ENCODE peak calls at places on chromosomes 6 and 20, in six cellular contexts. One of them, this sample, is unnamed.

GRCh38 chr20:47035191-47035590 is 140.5 kb downstream of the EYA2 start:
- DNase-seq in heart right ventricle: no peak
- DNase-seq in RWPE1: no peak
- DNase-seq in omental fat pad: no peak
- DNase-seq in lower leg skin: no peak
- DNase-seq in AG10803: no peak
- DNase-seq in this sample: no peak

GRCh38 chr20:44073011-44073674 is 113.8 kb downstream of the JPH2 start:
- DNase-seq in heart right ventricle: no peak
- DNase-seq in RWPE1: no peak
- DNase-seq in omental fat pad: no peak
- DNase-seq in lower leg skin: no peak
- DNase-seq in AG10803: no peak
- DNase-seq in this sample: peak

GRCh38 chr20:54606384-54606783 is 131.0 kb downstream of the DOK5 start:
- DNase-seq in heart right ventricle: no peak
- DNase-seq in RWPE1: no peak
- DNase-seq in omental fat pad: no peak
- DNase-seq in lower leg skin: no peak
- DNase-seq in AG10803: no peak
- DNase-seq in this sample: no peak

GRCh38 chr6:134342211-134342610 is 24.3 kb upstream of the SGK1 start:
- DNase-seq in heart right ventricle: peak
- DNase-seq in RWPE1: no peak
- DNase-seq in omental fat pad: no peak
- DNase-seq in lower leg skin: no peak
- DNase-seq in AG10803: no peak
- DNase-seq in this sample: no peak

GRCh38 chr6:47428746-47429664 is 48.6 kb upstream of the CD2AP start:
- DNase-seq in heart right ventricle: no peak
- DNase-seq in RWPE1: no peak
- DNase-seq in omental fat pad: no peak
- DNase-seq in lower leg skin: no peak
- DNase-seq in AG10803: no peak
- DNase-seq in this sample: no peak

GRCh38 chr6:163463180-163463579 is 48.7 kb downstream of the QKI start:
- DNase-seq in heart right ventricle: no peak
- DNase-seq in RWPE1: no peak
- DNase-seq in omental fat pad: no peak
- DNase-seq in lower leg skin: no peak
- DNase-seq in AG10803: no peak
- DNase-seq in this sample: no peak

GRCh38 chr6:7566617-7567173 is 23.3 kb upstream of the SNRNP48 start:
- DNase-seq in heart right ventricle: no peak
- DNase-seq in RWPE1: no peak
- DNase-seq in omental fat pad: no peak
- DNase-seq in lower leg skin: no peak
- DNase-seq in AG10803: no peak
- DNase-seq in this sample: no peak

GRCh38 chr20:42359617-42360016 is 741.4 kb upstream of the CHD6 start:
- DNase-seq in heart right ventricle: no peak
- DNase-seq in RWPE1: no peak
- DNase-seq in omental fat pad: no peak
- DNase-seq in lower leg skin: no peak
- DNase-seq in AG10803: no peak
- DNase-seq in this sample: no peak

GRCh38 chr6:109083657-109084056 is 11.0 kb downstream of the SESN1 start:
- DNase-seq in heart right ventricle: no peak
- DNase-seq in RWPE1: no peak
- DNase-seq in omental fat pad: no peak
- DNase-seq in lower leg skin: no peak
- DNase-seq in AG10803: no peak
- DNase-seq in this sample: no peak

GRCh38 chr6:55886185-55886836 is 10.9 kb upstream of the BMP5 start:
- DNase-seq in heart right ventricle: no peak
- DNase-seq in RWPE1: no peak
- DNase-seq in omental fat pad: no peak
- DNase-seq in lower leg skin: no peak
- DNase-seq in AG10803: peak
- DNase-seq in this sample: no peak

GRCh38 chr20:50242863-50243609 is 52.4 kb downstream of the CEBPB start:
- DNase-seq in heart right ventricle: no peak
- DNase-seq in RWPE1: peak
- DNase-seq in omental fat pad: no peak
- DNase-seq in lower leg skin: no peak
- DNase-seq in AG10803: no peak
- DNase-seq in this sample: peak

GRCh38 chr6:166490671-166491500 is 95.6 kb downstream of the RAMACL start:
- DNase-seq in heart right ventricle: no peak
- DNase-seq in RWPE1: no peak
- DNase-seq in omental fat pad: no peak
- DNase-seq in lower leg skin: no peak
- DNase-seq in AG10803: no peak
- DNase-seq in this sample: peak

GRCh38 chr6:95240514-95240913 is 336.8 kb upstream of the MANEA start:
- DNase-seq in heart right ventricle: no peak
- DNase-seq in RWPE1: no peak
- DNase-seq in omental fat pad: no peak
- DNase-seq in lower leg skin: no peak
- DNase-seq in AG10803: no peak
- DNase-seq in this sample: no peak

GRCh38 chr6:46491201-46491788 is at the start of gene RCAN2:
- DNase-seq in heart right ventricle: peak
- DNase-seq in RWPE1: peak
- DNase-seq in omental fat pad: no peak
- DNase-seq in lower leg skin: peak
- DNase-seq in AG10803: peak
- DNase-seq in this sample: peak

GRCh38 chr6:42251500-42251899 is 33.8 kb upstream of the MRPS10 start:
- DNase-seq in heart right ventricle: no peak
- DNase-seq in RWPE1: no peak
- DNase-seq in omental fat pad: no peak
- DNase-seq in lower leg skin: no peak
- DNase-seq in AG10803: peak
- DNase-seq in this sample: no peak

GRCh38 chr20:24727795-24728194 is 221.3 kb upstream of the CST7 start:
- DNase-seq in heart right ventricle: no peak
- DNase-seq in RWPE1: no peak
- DNase-seq in omental fat pad: no peak
- DNase-seq in lower leg skin: no peak
- DNase-seq in AG10803: no peak
- DNase-seq in this sample: no peak

DNA sequence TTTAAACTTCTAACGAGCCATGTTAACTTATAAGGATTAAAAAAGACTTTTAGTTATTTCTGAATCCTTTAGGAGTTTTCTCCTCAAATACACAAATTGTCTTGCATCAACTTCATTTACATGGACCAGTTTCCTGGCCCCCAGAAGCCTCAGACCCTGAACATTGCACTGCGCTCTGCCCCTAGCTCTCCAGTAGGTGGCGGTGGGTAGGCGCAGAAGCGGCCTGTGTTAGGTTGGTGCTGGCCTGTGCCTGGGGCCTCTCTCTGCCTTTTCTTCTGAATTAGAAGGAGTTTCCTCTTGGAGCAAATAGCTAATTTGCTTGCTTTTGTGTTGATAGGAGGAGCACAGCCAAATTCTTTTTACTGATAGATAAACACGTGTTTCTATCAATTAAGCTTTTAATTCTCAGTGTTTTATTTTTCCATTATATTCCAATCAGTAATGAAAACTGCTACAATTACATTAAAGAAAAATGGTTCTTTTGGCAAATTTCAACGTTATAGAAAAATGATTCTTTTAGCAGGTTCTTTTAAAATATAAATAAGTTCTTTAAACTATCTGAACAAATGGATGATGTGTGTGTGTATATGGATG is 44.4 kb downstream of the DTD1 start:
- DNase-seq in heart right ventricle: peak
- DNase-seq in RWPE1: peak
- DNase-seq in omental fat pad: no peak
- DNase-seq in lower leg skin: peak
- DNase-seq in AG10803: peak
- DNase-seq in this sample: peak
- TF ChIP-seq CTCF in heart right ventricle: peak
- TF ChIP-seq CTCF in RWPE1: peak
- TF ChIP-seq CTCF in omental fat pad: no peak
- TF ChIP-seq CTCF in lower leg skin: no peak
- TF ChIP-seq CTCF in AG10803: peak
- TF ChIP-seq CTCF in this sample: peak

DNA sequence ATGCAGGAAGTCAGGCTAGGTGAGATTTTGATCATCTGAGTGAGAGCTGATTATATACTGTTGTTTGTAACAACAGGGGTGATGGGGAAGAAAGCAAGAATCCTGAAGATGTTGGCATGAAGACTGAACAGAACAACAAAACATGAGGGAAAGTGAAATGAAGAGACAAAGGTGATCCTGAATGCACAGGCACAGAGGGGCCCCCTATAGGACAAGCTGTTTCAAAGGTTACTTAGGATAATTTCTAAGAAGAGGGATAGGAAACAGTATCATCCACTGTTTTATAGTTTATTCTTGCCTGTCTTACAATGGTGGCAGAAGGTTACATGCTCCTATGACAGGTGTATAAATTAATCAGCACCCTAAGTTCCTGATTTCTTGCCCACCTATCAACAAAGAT is 192.2 kb downstream of the EDN1 start:
- DNase-seq in heart right ventricle: no peak
- DNase-seq in RWPE1: no peak
- DNase-seq in omental fat pad: no peak
- DNase-seq in lower leg skin: no peak
- DNase-seq in AG10803: no peak
- DNase-seq in this sample: no peak
- TF ChIP-seq CTCF in heart right ventricle: no peak
- TF ChIP-seq CTCF in RWPE1: no peak
- TF ChIP-seq CTCF in omental fat pad: no peak
- TF ChIP-seq CTCF in lower leg skin: no peak
- TF ChIP-seq CTCF in AG10803: peak
- TF ChIP-seq CTCF in this sample: no peak

DNA sequence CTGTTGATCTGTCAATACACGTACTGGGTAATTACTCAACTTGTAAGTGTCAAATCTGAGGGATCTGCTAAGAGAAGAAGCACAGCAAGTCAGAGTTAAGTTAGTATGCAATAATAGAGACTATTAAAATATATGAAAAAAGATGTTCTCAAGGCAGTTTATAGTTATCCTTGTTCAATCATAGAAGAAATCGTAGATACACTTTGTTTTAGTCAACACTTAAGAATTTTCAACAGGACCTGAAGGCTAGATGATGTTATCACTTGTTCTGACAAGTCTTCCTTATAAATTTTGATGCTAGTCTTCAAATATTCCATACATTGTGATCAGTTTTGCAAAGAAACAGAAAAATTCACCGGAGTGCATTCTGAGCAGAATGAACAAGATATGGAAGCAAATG is 91.1 kb upstream of the KCNQ5 start:
- DNase-seq in heart right ventricle: no peak
- DNase-seq in RWPE1: no peak
- DNase-seq in omental fat pad: no peak
- DNase-seq in lower leg skin: no peak
- DNase-seq in AG10803: no peak
- DNase-seq in this sample: no peak
- TF ChIP-seq CTCF in heart right ventricle: no peak
- TF ChIP-seq CTCF in RWPE1: no peak
- TF ChIP-seq CTCF in omental fat pad: no peak
- TF ChIP-seq CTCF in lower leg skin: no peak
- TF ChIP-seq CTCF in AG10803: no peak
- TF ChIP-seq CTCF in this sample: no peak

GRCh38 chr6:19812512-19813119 is 24.6 kb upstream of the ID4 start:
- DNase-seq in heart right ventricle: no peak
- DNase-seq in RWPE1: no peak
- DNase-seq in omental fat pad: no peak
- DNase-seq in lower leg skin: no peak
- DNase-seq in AG10803: peak
- DNase-seq in this sample: no peak
- TF ChIP-seq CTCF in heart right ventricle: peak
- TF ChIP-seq CTCF in RWPE1: peak
- TF ChIP-seq CTCF in omental fat pad: no peak
- TF ChIP-seq CTCF in lower leg skin: no peak
- TF ChIP-seq CTCF in AG10803: peak
- TF ChIP-seq CTCF in this sample: peak

This sample was measured in kidney.